ENCODE peak calls at places on chromosome 21, in eight cellular contexts. U, N, C, K, E, V, F and H are unnamed samples. For H3K4me1 and H3K27me3, the result is how much of the 10 kb centered on the place peaks cover.

GRCh38 chr21:41358193-41359166 is 3.3 kb upstream of the MX2 start:
- DNase-seq in U (no peak), N (no peak), C (no peak), K (no peak), E (no peak), V (no peak), F (no peak), H (no peak)

GRCh38 chr21:37389456-37389855 is 22.9 kb downstream of the DYRK1A start:
- DNase-seq in U (no peak), N (no peak), C (no peak), K (no peak), E (no peak), V (no peak), F (no peak), H (no peak)

GRCh38 chr21:33755354-33755753 is 113.1 kb downstream of the ITSN1 start:
- DNase-seq in U (no peak), N (no peak), C (no peak), K (no peak), E (no peak), V (no peak), F (no peak), H (no peak)

GRCh38 chr21:33815153-33815707 is 100.4 kb downstream of the ATP5PO start:
- DNase-seq in U (no peak), N (no peak), C (no peak), K (peak), E (no peak), V (no peak), F (peak), H (no peak)

GRCh38 chr21:18041012-18041411 is 203.6 kb upstream of the CHODL start:
- DNase-seq in U (no peak), N (no peak), C (no peak), K (no peak), E (peak), V (no peak), F (peak), H (peak)

GRCh38 chr21:22806278-22806677 is 1808.1 kb downstream of the NCAM2 start:
- DNase-seq in U (no peak), N (no peak), C (no peak), K (no peak), E (no peak), V (no peak), F (no peak), H (no peak)

GRCh38 chr21:33685613-33686197 is 43.4 kb downstream of the ITSN1 start:
- DNase-seq in U (no peak), N (no peak), C (no peak), K (no peak), E (peak), V (no peak), F (no peak), H (peak)

GRCh38 chr21:29299906-29300546 is 1.3 kb downstream of the BACH1 start:
- DNase-seq in U (peak), N (peak), C (peak), K (peak), E (peak), V (peak), F (peak), H (peak)

GRCh38 chr21:37378700-37379139 is 12.1 kb downstream of the DYRK1A start:
- DNase-seq in U (no peak), N (no peak), C (no peak), K (no peak), E (no peak), V (no peak), F (no peak), H (no peak)

GRCh38 chr21:18772404-18772803 is 368.8 kb upstream of the TMPRSS15 start:
- DNase-seq in U (no peak), N (no peak), C (no peak), K (no peak), E (peak), V (no peak), F (no peak), H (no peak)

GRCh38 chr21:16180613-16181012 is 450.8 kb downstream of the USP25 start:
- DNase-seq in U (no peak), N (no peak), C (no peak), K (no peak), E (no peak), V (no peak), F (no peak), H (no peak)

GRCh38 chr21:17257784-17258183 is 255.1 kb upstream of the CXADR start:
- DNase-seq in U (no peak), N (no peak), C (no peak), K (no peak), E (peak), V (no peak), F (no peak), H (no peak)

GRCh38 chr21:34886554-34887385 is 162.3 kb downstream of the RUNX1 start:
- DNase-seq in U (no peak), N (peak), C (no peak), K (peak), E (peak), V (peak), F (peak), H (peak)

GRCh38 chr21:36079010-36079649 is 9.3 kb downstream of the CBR1 start:
- DNase-seq in U (peak), N (peak), C (no peak), K (peak), E (no peak), V (no peak), F (peak), H (no peak)

DNA sequence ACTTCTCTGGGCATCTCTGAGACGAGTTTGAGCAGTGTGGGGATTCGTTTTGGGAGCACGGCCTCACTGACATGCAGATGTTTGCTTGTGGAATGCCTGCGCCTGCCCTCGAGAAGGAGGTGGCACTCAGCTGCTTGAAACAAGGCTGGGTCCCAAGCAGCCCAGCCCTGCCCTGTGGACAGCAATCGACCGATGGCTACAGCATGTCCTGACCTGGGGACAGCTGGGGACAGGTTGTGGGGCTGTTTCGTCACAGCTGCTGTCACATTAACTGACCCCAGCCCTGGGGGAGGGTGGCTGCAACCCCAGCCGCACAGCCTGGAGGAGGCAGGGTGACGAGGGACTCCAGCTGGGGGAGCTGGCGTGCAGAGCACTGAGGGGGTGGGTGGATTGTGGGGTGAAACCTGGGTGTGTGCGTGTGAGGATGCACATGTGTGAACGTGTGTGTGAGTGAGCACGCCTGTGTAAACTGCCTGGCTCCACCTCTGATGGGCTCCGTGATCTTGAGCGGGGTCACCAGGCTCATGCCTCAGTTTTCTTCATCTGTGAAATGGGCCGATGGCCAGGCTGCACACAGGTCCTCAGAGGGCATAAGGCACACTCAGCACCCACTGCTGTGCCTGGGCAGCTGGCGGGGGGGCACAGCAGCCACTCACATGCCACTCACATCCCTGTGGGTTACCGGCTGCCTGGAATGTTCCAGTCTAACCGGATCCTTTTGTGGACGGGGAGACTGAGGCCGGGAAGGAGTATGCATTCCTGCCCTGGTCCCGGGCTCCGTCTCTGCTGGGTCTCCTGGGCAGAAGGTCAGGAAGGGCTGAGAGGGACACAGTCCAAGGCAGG is 49.3 kb downstream of the COL18A1 start:
- DNase-seq in U (no peak), N (no peak), C (no peak), K (no peak), E (no peak), V (peak), F (no peak), H (no peak)
- H3K4me1 ChIP-seq in U (under half), N (under half), C (under half), K (under half), E (under half), V (under half), F (under half), H (under half)

GRCh38 chr21:26273686-26274313 is 103.2 kb upstream of the APP start:
- DNase-seq in U (no peak), N (no peak), C (no peak), K (no peak), E (no peak), V (no peak), F (no peak), H (no peak)
- TF ChIP-seq CTCF in U (no peak), N (no peak), C (no peak), K (no peak), E (no peak), V (no peak), F (no peak), H (no peak)

DNA sequence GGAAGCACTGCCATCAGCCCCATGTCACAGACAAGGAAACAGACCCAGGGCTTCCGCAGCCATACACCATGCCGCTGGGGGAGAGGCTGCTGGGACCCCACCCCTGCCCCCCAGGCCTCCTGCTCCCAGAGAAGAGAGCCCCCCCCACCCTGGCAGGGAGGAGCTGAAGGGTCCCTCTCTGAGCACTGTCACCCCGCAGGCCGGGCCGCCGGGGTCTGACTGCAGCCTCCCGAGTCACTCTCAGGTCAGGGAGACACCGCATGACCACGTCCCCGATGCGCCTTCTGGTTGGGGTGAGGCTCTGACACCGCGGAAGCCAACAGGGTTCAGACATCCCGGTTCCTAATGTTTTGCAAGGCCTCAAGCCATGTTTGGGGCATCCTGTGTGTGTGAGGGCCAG is 102.3 kb downstream of the SIK1 start:
- DNase-seq in U (no peak), N (no peak), C (no peak), K (no peak), E (no peak), V (no peak), F (no peak), H (no peak)
- H3K27me3 ChIP-seq in U (under half), N (under half), C (under half), K (under half), E (under half), V (under half), F (under half), H (under half)

GRCh38 chr21:14523234-14523633 is 22.9 kb downstream of the SAMSN1 start:
- DNase-seq in U (no peak), N (no peak), C (no peak), K (peak), E (no peak), V (no peak), F (peak), H (peak)
- H3K4me1 ChIP-seq in U (under half), N (under half), C (under half), K (under half), E (under half), V (under half), F (under half), H (under half)

GRCh38 chr21:42973309-42973990 is 912 bp upstream of the PKNOX1 start:
- DNase-seq in U (no peak), N (no peak), C (peak), K (no peak), E (no peak), V (no peak), F (no peak), H (no peak)
- TF ChIP-seq CTCF in U (no peak), N (no peak), C (no peak), K (no peak), E (no peak), V (no peak), F (no peak), H (no peak)

DNA sequence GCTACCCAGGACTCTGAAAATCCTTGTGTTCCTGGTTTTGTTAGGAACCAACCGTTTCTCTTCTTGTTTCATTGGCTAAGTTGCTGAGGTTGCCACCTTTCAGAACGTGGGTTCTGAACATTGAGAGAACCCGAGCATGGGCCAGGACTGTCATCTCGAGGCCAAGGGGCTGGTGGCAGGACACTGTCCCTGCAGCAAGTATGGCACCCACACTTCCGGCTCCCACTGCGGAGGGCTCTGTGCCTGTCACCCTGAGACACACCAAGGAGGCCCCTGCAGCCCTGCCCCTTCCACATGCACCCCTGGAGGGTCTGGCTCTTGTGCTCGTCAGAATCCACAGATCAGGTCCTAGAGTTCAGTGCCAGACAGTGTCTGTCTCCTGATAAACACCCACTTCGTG is 39.1 kb upstream of the LRRC3 start:
- DNase-seq in U (no peak), N (peak), C (no peak), K (no peak), E (no peak), V (no peak), F (no peak), H (no peak)
- H3K27me3 ChIP-seq in U (under half), N (under half), C (under half), K (under half), E (under half), V (under half), F (under half), H (under half)

GRCh38 chr21:39568380-39568779 is 44.4 kb upstream of the B3GALT5 start:
- DNase-seq in U (no peak), N (no peak), C (no peak), K (no peak), E (no peak), V (no peak), F (no peak), H (no peak)
- H3K4me1 ChIP-seq in U (under half), N (under half), C (under half), K (under half), E (under half), V (under half), F (under half), H (under half)

DNA sequence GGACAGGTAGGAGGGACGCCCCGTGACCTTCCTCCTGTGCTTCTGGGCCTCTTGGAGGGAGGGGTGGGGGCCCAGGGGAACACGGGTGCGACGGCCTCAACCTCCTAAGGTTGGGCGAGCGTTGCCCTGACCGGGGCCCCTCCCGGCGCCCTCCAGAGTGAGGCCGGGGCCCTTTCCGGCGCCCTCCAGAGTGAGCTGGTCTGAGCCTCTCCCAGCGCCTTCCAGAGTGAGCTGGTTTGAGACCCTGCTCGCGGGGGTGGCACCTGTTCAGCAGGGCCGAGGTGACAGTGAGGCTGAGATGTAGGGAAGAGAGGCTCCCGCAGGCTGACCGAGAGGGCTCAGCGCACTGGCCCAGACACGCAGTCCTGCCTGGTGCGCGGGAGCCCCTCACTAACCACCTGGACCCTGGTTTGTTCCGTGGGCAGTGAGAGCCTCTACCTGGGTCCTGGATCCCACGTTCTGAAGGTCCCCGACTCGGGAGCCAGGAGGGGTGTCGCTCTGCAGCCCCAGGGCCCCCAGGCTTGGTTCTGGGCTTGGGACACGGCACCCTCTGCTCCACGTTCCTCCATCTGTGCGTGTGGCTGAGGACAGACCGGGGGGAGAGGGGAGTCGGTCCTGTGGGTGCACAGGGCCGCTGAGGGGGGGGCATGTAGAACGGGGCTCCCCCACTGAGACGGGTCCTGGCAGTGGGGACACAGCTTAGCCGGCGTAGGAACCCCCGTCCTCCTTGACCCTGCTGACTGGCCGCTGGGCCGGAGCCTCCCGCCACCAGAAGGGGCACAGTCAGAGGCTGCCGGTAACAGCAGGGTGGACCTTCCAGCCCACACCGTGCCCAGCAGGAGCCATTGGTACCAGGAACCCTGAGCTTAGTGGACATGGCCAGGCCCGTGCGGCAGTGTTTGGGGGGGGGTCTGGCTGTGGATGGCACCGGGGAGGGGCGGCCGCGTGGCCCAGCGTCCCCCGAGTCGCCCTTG is 1.5 kb downstream of the COL6A1 start:
- DNase-seq in U (peak), N (no peak), C (peak), K (no peak), E (peak), V (peak), F (no peak), H (no peak)
- TF ChIP-seq CTCF in U (no peak), N (no peak), C (no peak), K (no peak), E (no peak), V (no peak), F (no peak), H (no peak)